ENCODE peak calls at places on chromosomes 13 and 19, in five cellular contexts. A is A549, V is breast epithelium, Z is GM23248, X is fibroblast of lung. B is an unnamed sample.

GRCh38 chr13:32581177-32581786 is 5.0 kb upstream of the PDS5B start:
- DNase-seq in V (no peak), Z (peak), X (peak), A (no peak), B (no peak)

GRCh38 chr13:80235559-80236296 is 105.2 kb downstream of the SPRY2 start:
- DNase-seq in Z (peak), V (no peak), X (peak), A (peak), B (no peak)

GRCh38 chr13:51193387-51193786 is 28.8 kb upstream of the FAM124A start:
- DNase-seq in V (no peak), X (no peak), Z (no peak), A (no peak), B (no peak)

GRCh38 chr13:81714513-81714912 is 1373.6 kb upstream of the SPRY2 start:
- DNase-seq in A (no peak), X (no peak), V (no peak), Z (no peak), B (no peak)

GRCh38 chr19:17149393-17150135 is 65.6 kb upstream of the USE1 start:
- DNase-seq in Z (no peak), A (no peak), V (no peak), X (no peak), B (no peak)

GRCh38 chr13:93554514-93554913 is 327.9 kb downstream of the GPC6 start:
- DNase-seq in Z (no peak), A (no peak), V (no peak), X (no peak), B (no peak)

GRCh38 chr19:10235003-10235402 is 3.9 kb upstream of the S1PR2 start:
- DNase-seq in V (no peak), Z (no peak), A (no peak), X (no peak), B (no peak)

GRCh38 chr13:33194820-33195692 is 90.5 kb downstream of the STARD13 start:
- DNase-seq in A (peak), Z (peak), V (no peak), X (peak), B (no peak)

GRCh38 chr13:29511980-29512379 is 83.5 kb downstream of the SLC7A1 start:
- DNase-seq in Z (peak), X (peak), A (no peak), V (no peak), B (no peak)

GRCh38 chr13:83423361-83423760 is 458.9 kb downstream of the SLITRK1 start:
- DNase-seq in A (no peak), V (no peak), X (no peak), Z (no peak), B (no peak)

GRCh38 chr13:77429320-77430142 is 102.6 kb upstream of the MYCBP2 start:
- DNase-seq in X (no peak), V (no peak), A (no peak), Z (peak), B (no peak)

GRCh38 chr13:30720470-30720869 is 14.9 kb upstream of the ALOX5AP start:
- DNase-seq in Z (peak), A (no peak), V (no peak), X (peak), B (no peak)

GRCh38 chr13:112443191-112444000 is 67.2 kb downstream of the SPACA7 start:
- DNase-seq in A (no peak), V (no peak), Z (peak), X (no peak), B (no peak)

GRCh38 chr13:39616087-39616694 is 13.2 kb upstream of the LHFPL6 start:
- DNase-seq in Z (peak), A (peak), V (peak), X (peak), B (peak)

GRCh38 chr19:20273376-20273775 is 106.4 kb downstream of the ZNF486 start:
- DNase-seq in X (no peak), Z (no peak), A (no peak), V (no peak), B (no peak)

GRCh38 chr19:13154241-13154778 is 4.1 kb downstream of the IER2 start:
- DNase-seq in Z (peak), V (peak), X (peak), A (peak), B (peak)

GRCh38 chr19:58407658-58408151 is 744 bp upstream of the ZNF584 start:
- DNase-seq in A (no peak), V (no peak), Z (peak), X (no peak), B (peak)

GRCh38 chr13:77300176-77301141 is 26.4 kb downstream of the MYCBP2 start:
- DNase-seq in Z (peak), X (peak), V (no peak), A (peak), B (no peak)

GRCh38 chr19:3945838-3946237 is 13.0 kb downstream of the NMRK2 start:
- DNase-seq in Z (peak), V (no peak), A (no peak), X (peak), B (no peak)

GRCh38 chr19:56118666-56119584 is 2.2 kb downstream of the ZNF787 start:
- DNase-seq in V (no peak), A (no peak), X (no peak), Z (peak), B (peak)

GRCh38 chr19:30559446-30559845 is 187.3 kb downstream of the ZNF536 start:
- DNase-seq in Z (no peak), A (no peak), V (no peak), X (no peak), B (no peak)

GRCh38 chr13:40483601-40484000 is 182.8 kb downstream of the FOXO1 start:
- DNase-seq in X (no peak), V (no peak), Z (no peak), A (no peak), B (no peak)

GRCh38 chr13:26019881-26020535 is 31.8 kb downstream of the SHISA2 start:
- DNase-seq in V (no peak), Z (peak), A (no peak), X (peak), B (no peak)

GRCh38 chr19:5719274-5719960 is 529 bp downstream of the LONP1 start:
- DNase-seq in A (no peak), V (peak), Z (peak), X (no peak), B (peak)

GRCh38 chr13:76019421-76020044 is 383.4 kb downstream of the LMO7 start:
- DNase-seq in Z (no peak), A (peak), V (no peak), X (no peak), B (no peak)

GRCh38 chr13:24081388-24081787 is 79.1 kb upstream of the SPATA13 start:
- DNase-seq in X (peak), Z (no peak), V (no peak), A (no peak), B (peak)

GRCh38 chr13:38582133-38582532 is 104.7 kb upstream of the FREM2 start:
- DNase-seq in X (peak), V (no peak), Z (peak), A (peak), B (peak)

DNA sequence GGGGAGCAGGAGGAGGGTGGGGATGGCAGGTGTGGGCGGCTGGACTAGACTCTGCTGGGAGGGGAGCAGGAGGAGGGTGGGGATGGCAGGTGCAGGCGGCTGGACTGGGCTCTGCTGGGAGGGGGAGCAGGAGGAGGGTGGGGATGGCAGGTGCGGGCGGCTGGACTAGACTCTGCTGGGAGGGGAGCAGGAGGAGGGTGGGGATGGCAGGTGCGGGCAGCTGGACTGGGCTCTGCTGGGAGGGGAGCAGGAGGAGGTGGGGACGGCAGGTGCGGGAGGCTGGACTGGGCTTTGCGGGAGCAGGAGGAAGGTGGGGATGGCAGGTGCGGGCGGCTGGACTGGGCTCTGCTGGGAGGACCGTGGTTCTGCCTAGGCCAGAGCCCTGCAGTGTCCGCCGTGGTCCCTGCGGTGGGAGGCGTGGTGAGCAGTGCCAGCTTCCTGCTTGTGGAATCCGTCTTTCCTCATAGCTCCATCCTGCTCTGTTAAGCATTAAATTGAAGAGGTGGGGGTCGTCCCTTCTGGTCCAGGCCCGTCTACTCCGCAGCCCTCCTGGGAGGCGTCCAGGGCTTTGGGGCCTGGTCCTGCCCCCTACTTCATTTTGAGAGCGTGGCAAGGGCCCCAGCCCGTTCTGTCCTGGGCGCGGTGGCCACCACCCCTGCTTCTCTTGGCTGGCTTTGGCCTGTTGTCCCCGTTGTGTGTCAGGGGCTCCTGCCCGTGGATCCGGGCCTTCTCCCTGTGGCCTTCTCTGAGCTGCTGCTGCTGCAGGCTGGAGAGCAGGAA is 4.7 kb downstream of the SPPL2B start:
- DNase-seq in X (no peak), V (no peak), Z (no peak), A (no peak), B (no peak)
- H3K4me3 ChIP-seq in X (no peak), V (no peak), Z (no peak), A (no peak), B (no peak)

GRCh38 chr13:36096411-36097184 is 34.6 kb downstream of the DCLK1 start:
- DNase-seq in X (peak), V (no peak), Z (peak), A (no peak), B (no peak)
- H3K4me3 ChIP-seq in X (no peak), V (no peak), Z (no peak), A (no peak), B (no peak)

DNA sequence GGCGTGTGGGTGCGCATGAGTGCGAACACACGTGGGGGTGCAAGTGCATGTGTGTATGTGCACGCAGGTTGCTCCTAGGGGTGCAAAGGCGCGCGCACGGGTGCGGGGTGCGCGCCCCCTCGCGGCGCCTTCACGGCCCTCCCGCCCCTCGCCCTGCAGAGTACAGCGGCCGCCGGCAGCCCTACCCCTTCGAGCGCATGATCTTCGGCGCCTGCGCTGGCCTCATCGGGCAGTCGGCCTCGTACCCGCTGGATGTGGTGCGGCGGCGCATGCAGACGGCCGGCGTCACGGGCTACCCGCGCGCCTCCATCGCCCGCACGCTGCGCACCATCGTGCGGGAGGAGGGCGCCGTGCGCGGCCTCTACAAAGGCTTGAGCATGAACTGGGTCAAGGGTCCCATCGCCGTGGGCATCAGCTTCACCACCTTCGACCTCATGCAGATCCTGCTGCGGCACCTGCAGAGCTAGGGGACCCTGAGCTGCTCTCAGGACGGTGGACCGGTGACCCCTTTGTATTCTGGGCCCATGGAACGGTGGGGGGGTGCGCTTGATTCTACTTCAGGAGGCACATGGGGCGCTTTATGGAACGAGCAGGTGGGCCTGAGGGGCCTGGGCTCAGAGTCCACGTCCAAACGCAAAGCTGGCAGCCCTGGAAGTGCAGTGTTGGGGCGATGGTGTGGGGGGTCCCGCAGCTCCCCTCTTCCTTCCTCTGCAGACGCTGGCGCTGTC is 27.7 kb downstream of the TMEM161A start:
- DNase-seq in X (no peak), Z (no peak), A (peak), V (no peak), B (no peak)
- H3K4me3 ChIP-seq in X (no peak), Z (no peak), A (no peak), V (peak), B (no peak)

GRCh38 chr19:1856698-1857603 is 6.4 kb downstream of the KLF16 start:
- DNase-seq in Z (peak), X (peak), A (peak), V (peak), B (peak)
- H3K4me3 ChIP-seq in Z (peak), X (peak), A (peak), V (peak), B (peak)

GRCh38 chr19:55085923-55086715 is 10.4 kb downstream of the EPS8L1 start:
- DNase-seq in V (no peak), X (no peak), A (no peak), Z (peak), B (peak)
- H3K4me3 ChIP-seq in V (peak), X (no peak), A (no peak), Z (peak), B (no peak)

GRCh38 chr19:47509170-47509847 is 5.6 kb downstream of the NAPA start:
- DNase-seq in A (no peak), X (no peak), Z (no peak), V (no peak), B (no peak)
- H3K4me3 ChIP-seq in A (no peak), X (no peak), Z (no peak), V (peak), B (no peak)

GRCh38 chr19:51337861-51338562 is 3.9 kb downstream of the VSIG10L start:
- DNase-seq in A (no peak), V (no peak), Z (no peak), X (no peak), B (no peak)
- H3K4me3 ChIP-seq in A (peak), V (no peak), Z (no peak), X (no peak), B (no peak)

GRCh38 chr13:96835591-96835990 is 158.7 kb downstream of the OXGR1 start:
- DNase-seq in X (no peak), Z (no peak), A (no peak), V (no peak), B (no peak)
- H3K4me3 ChIP-seq in X (no peak), Z (no peak), A (no peak), V (no peak), B (no peak)

DNA sequence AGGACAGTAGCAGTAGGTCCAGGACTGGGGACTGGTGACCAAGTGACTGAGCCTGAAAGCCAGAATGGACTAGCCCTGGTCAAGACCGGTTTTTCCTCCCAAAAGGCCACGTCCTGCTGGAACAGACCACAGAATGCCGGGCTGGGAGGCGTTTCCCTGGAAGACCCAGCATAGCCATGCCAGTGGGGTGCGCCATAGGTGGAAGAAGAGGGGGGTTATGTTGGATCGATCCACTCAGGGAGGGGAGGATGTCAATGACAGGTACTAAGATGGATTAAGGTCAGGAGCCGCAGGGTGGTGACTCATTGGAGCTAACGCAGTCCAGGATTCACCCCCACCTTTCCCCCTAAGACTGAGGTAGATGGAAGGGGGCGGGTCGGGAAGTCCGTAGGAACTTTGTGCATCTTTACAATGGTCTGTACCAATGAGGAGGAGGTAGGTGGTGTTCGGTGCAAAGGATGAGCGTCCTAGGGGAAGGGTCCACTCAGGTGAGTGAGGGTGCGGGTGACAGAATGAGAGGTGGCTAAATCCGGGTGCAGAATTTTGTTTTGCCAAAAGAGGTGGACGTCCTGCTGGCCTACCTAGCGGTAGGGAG is 21.0 kb downstream of the VASP start:
- DNase-seq in A (peak), Z (peak), X (peak), V (peak), B (peak)
- H3K4me3 ChIP-seq in A (no peak), Z (no peak), X (peak), V (peak), B (peak)

B was measured in adrenal gland.